ENCODE peak calls at places on chromosomes 3 and 15, in six cellular contexts. X is stomach; S is NT2/D1; T is HCT116; E is esophagus squamous epithelium; K is CD4-positive, alpha-beta memory T cell. W is an unnamed sample.

GRCh38 chr3:152357587-152357986 is 88.9 kb downstream of the MBNL1 start:
- DNase-seq in X (no peak), S (no peak), T (no peak), E (no peak), K (no peak), W (no peak)

GRCh38 chr3:13185737-13186136 is 112.5 kb upstream of the IQSEC1 start:
- DNase-seq in X (no peak), S (no peak), T (no peak), E (no peak), K (no peak), W (no peak)

GRCh38 chr3:177753498-177754155 is 556.3 kb upstream of the TBL1XR1 start:
- DNase-seq in X (no peak), S (no peak), T (no peak), E (no peak), K (no peak), W (peak; percentile 80)

GRCh38 chr3:1272541-1273265 is 179.9 kb downstream of the CNTN6 start:
- DNase-seq in X (no peak), S (no peak), T (no peak), E (no peak), K (no peak), W (peak; percentile 46)

GRCh38 chr3:143832433-143832832 is 15.8 kb downstream of the SLC9A9 start:
- DNase-seq in X (no peak), S (no peak), T (no peak), E (no peak), K (no peak), W (no peak)

GRCh38 chr3:29565236-29565635 is 284.4 kb downstream of the RBMS3 start:
- DNase-seq in X (no peak), S (no peak), T (no peak), E (no peak), K (no peak), W (no peak)

GRCh38 chr3:185677146-185677829 is 91.2 kb downstream of the SENP2 start:
- DNase-seq in X (no peak), S (peak; percentile 56), T (peak; percentile 69), E (no peak), K (no peak), W (peak; percentile 59)

GRCh38 chr15:65583701-65584100 is 27.2 kb downstream of the INTS14 start:
- DNase-seq in X (no peak), S (no peak), T (no peak), E (no peak), K (peak; percentile 68), W (peak; percentile 47)

GRCh38 chr3:42024578-42025387 is 62.9 kb upstream of the ULK4 start:
- DNase-seq in X (no peak), S (no peak), T (no peak), E (no peak), K (no peak), W (no peak)

GRCh38 chr3:32844914-32845313 is 27.1 kb downstream of the TRIM71 start:
- DNase-seq in X (peak; percentile 60), S (no peak), T (no peak), E (no peak), K (no peak), W (no peak)

GRCh38 chr15:31483053-31483923 is 156.7 kb downstream of the KLF13 start:
- DNase-seq in X (peak; percentile 26), S (no peak), T (no peak), E (no peak), K (peak; percentile 57), W (no peak)

GRCh38 chr3:192884831-192885356 is 32.8 kb downstream of the MB21D2 start:
- DNase-seq in X (no peak), S (no peak), T (no peak), E (no peak), K (no peak), W (no peak)

GRCh38 chr3:79167651-79168416 is 600.0 kb downstream of the ROBO1 start:
- DNase-seq in X (no peak), S (no peak), T (no peak), E (no peak), K (no peak), W (peak; percentile 98)

GRCh38 chr3:31958721-31959152 is 22.3 kb downstream of the OSBPL10 start:
- DNase-seq in X (no peak), S (no peak), T (no peak), E (no peak), K (no peak), W (no peak)

GRCh38 chr3:66256806-66257205 is 36.0 kb downstream of the SLC25A26 start:
- DNase-seq in X (no peak), S (no peak), T (no peak), E (no peak), K (no peak), W (peak; percentile 31)

DNA sequence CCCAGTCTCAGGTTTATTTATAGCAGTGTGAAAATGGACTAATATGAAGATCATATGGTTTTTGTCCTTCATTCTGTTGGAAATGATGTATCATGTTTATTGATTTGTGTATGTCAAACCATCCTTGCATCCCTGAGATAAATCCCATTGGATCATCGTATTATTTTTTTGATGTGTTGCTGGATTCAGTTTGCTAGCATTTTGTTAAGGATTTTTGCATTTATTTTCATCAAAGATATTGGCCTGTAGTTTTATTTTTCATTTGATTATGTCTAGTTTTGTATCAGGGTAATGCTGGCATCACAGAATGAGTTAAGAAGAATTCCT is 34.3 kb downstream of the FAIM start:
- DNase-seq in X (no peak), S (no peak), T (no peak), E (no peak), K (no peak), W (no peak)
- H3K9me3 ChIP-seq in X (peaks cover 36% of the 10 kb centered on the region), S (peaks cover 24% of the 10 kb centered on the region), T (no peaks in the 10 kb centered on the region), E (peaks cover 53% of the 10 kb centered on the region), K (peaks cover 6% of the 10 kb centered on the region), W (no peaks in the 10 kb centered on the region)

GRCh38 chr3:22378869-22379268 is 627.9 kb upstream of the ZNF385D start:
- DNase-seq in X (no peak), S (no peak), T (no peak), E (no peak), K (no peak), W (no peak)
- H3K27me3 ChIP-seq in X (no peaks in the 10 kb centered on the region), S (peaks cover 12% of the 10 kb centered on the region), T (no peaks in the 10 kb centered on the region), E (no peaks in the 10 kb centered on the region), K (no peaks in the 10 kb centered on the region), W (no peaks in the 10 kb centered on the region)

DNA sequence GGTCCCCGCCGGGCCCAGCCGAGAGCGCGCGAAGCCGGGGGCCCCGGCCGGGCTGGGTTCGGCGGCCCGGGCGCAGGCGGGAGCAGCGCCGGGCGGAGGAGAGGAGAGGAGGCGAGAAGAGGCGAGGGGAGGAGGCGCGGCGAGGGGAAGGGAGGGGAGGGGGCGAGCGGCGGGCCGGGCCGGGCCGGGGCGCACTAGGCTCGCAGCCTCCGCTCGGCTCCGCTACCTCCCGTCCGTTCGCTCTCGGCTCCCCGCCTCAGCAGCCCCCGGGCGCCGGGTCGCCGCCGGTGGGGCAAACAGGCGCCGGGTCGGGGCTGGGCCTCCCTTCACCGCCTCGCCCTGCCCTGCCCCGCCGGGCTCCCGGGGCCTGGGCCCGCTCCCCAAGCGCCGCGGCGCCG is 335 bp downstream of the INSYN1 start:
- DNase-seq in X (no peak), S (no peak), T (no peak), E (no peak), K (no peak), W (no peak)
- H3K4me3 ChIP-seq in X (peak overlapping the region; percentile 62), S (peak overlapping the region; percentile 72), T (no peak overlapping the region), E (peak overlapping the region; percentile 55), K (no peak overlapping the region), W (no peak overlapping the region)

GRCh38 chr3:161999846-162000245 is 503.2 kb downstream of the OTOL1 start:
- DNase-seq in X (no peak), S (no peak), T (no peak), E (no peak), K (no peak), W (no peak)
- H3K9me3 ChIP-seq in X (peaks cover 13% of the 10 kb centered on the region), S (peaks cover 12% of the 10 kb centered on the region), T (no peaks in the 10 kb centered on the region), E (peaks cover 22% of the 10 kb centered on the region), K (no peaks in the 10 kb centered on the region), W (no peaks in the 10 kb centered on the region)

GRCh38 chr15:78621810-78622402 is 1.1 kb upstream of the CHRNA3 start:
- DNase-seq in X (peak; percentile 18), S (no peak), T (no peak), E (no peak), K (no peak), W (no peak)

GRCh38 chr15:78626611-78627010 is 5.8 kb upstream of the CHRNA3 start:
- DNase-seq in X (peak; percentile 4), S (no peak), T (no peak), E (no peak), K (no peak), W (no peak)

GRCh38 chr15:78624651-78625590 is 4.1 kb upstream of the CHRNA3 start:
- DNase-seq in X (peak; percentile 22), S (no peak), T (no peak), E (no peak), K (no peak), W (no peak)

GRCh38 chr15:78625621-78626280 is 5.0 kb upstream of the CHRNA3 start:
- DNase-seq in X (peak; percentile 11), S (no peak), T (no peak), E (no peak), K (no peak), W (no peak)

GRCh38 chr15:78623786-78624497 is 3.1 kb upstream of the CHRNA3 start:
- DNase-seq in X (no peak), S (no peak), T (no peak), E (no peak), K (no peak), W (no peak)
- H3K27me3 ChIP-seq in X (peaks cover 45% of the 10 kb centered on the region), S (peaks cover 35% of the 10 kb centered on the region), T (no peaks in the 10 kb centered on the region), E (peaks cover 17% of the 10 kb centered on the region), K (peaks cover 2% of the 10 kb centered on the region), W (peaks cover 29% of the 10 kb centered on the region)

GRCh38 chr15:68053001-68053400 is 1.1 kb upstream of the PIAS1 start:
- DNase-seq in X (no peak), S (no peak), T (no peak), E (no peak), K (no peak), W (no peak)
- H3K4me3 ChIP-seq in X (no peak overlapping the region), S (no peak overlapping the region), T (no peak overlapping the region), E (no peak overlapping the region), K (no peak overlapping the region), W (no peak overlapping the region)

DNA sequence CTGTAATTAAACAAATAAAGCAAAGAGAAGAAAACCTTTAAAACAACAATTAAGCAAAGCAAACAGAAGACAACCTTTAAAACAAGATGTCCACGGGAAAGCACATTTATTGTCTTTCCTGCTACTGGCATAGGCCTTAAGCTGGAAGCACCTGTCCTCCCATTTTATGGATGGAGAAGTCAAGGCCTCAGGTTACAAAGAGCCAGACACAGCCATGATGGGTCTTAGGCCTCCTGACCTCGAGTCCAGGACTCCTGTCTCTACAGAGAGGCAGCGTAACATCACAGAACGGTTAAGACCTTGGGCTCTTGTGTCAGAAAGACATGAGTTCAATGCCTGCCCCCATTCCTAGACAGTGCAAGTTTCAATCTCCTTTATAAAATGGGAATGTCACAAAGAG is 54.7 kb upstream of the INSYN1 start:
- DNase-seq in X (no peak), S (no peak), T (no peak), E (no peak), K (no peak), W (no peak)
- H3K9me3 ChIP-seq in X (no peaks in the 10 kb centered on the region), S (no peaks in the 10 kb centered on the region), T (no peaks in the 10 kb centered on the region), E (no peaks in the 10 kb centered on the region), K (no peaks in the 10 kb centered on the region), W (no peaks in the 10 kb centered on the region)

GRCh38 chr3:9024341-9024740 is 61.1 kb upstream of the RAD18 start:
- DNase-seq in X (no peak), S (no peak), T (no peak), E (no peak), K (no peak), W (no peak)
- H3K27me3 ChIP-seq in X (no peaks in the 10 kb centered on the region), S (no peaks in the 10 kb centered on the region), T (no peaks in the 10 kb centered on the region), E (no peaks in the 10 kb centered on the region), K (no peaks in the 10 kb centered on the region), W (no peaks in the 10 kb centered on the region)